ENCODE peak calls at places on chromosomes 3 and 15, in nine cellular contexts. One of them, this sample, is unnamed.

GRCh38 chr3:69379661-69380060 is 6.2 kb downstream of the FRMD4B start:
- DNase-seq in SK-N-SH: no peak
- DNase-seq in RWPE1: no peak
- DNase-seq in choroid plexus epithelial cell: no peak
- DNase-seq in neural crest cell: no peak
- DNase-seq in Panc1: no peak
- DNase-seq in GM10248: no peak
- DNase-seq in foreskin fibroblast: no peak
- DNase-seq in progenitor cell of endocrine pancreas: no peak
- DNase-seq in this sample: no peak

GRCh38 chr3:63385629-63386028 is 107.5 kb downstream of the SYNPR start:
- DNase-seq in neural crest cell: no peak
- DNase-seq in Panc1: no peak
- DNase-seq in RWPE1: no peak
- DNase-seq in foreskin fibroblast: no peak
- DNase-seq in GM10248: no peak
- DNase-seq in progenitor cell of endocrine pancreas: no peak
- DNase-seq in SK-N-SH: no peak
- DNase-seq in choroid plexus epithelial cell: no peak
- DNase-seq in this sample: no peak

GRCh38 chr3:150090006-150090405 is 119.3 kb upstream of the PFN2 start:
- DNase-seq in neural crest cell: no peak
- DNase-seq in foreskin fibroblast: no peak
- DNase-seq in Panc1: no peak
- DNase-seq in SK-N-SH: no peak
- DNase-seq in GM10248: no peak
- DNase-seq in RWPE1: no peak
- DNase-seq in choroid plexus epithelial cell: no peak
- DNase-seq in progenitor cell of endocrine pancreas: no peak
- DNase-seq in this sample: no peak

GRCh38 chr3:55091381-55092225 is 163.7 kb upstream of the LRTM1 start:
- DNase-seq in choroid plexus epithelial cell: no peak
- DNase-seq in neural crest cell: no peak
- DNase-seq in foreskin fibroblast: peak; percentile 38
- DNase-seq in Panc1: no peak
- DNase-seq in RWPE1: no peak
- DNase-seq in progenitor cell of endocrine pancreas: no peak
- DNase-seq in SK-N-SH: no peak
- DNase-seq in GM10248: no peak
- DNase-seq in this sample: no peak

GRCh38 chr3:110576962-110577361 is 494.7 kb upstream of the NECTIN3 start:
- DNase-seq in foreskin fibroblast: peak; percentile 97
- DNase-seq in neural crest cell: no peak
- DNase-seq in RWPE1: peak; percentile 72
- DNase-seq in choroid plexus epithelial cell: peak; percentile 89
- DNase-seq in Panc1: no peak
- DNase-seq in GM10248: no peak
- DNase-seq in progenitor cell of endocrine pancreas: no peak
- DNase-seq in SK-N-SH: no peak
- DNase-seq in this sample: no peak

GRCh38 chr3:182105875-182106274 is 394.1 kb downstream of the SOX2 start:
- DNase-seq in GM10248: no peak
- DNase-seq in choroid plexus epithelial cell: no peak
- DNase-seq in neural crest cell: no peak
- DNase-seq in Panc1: no peak
- DNase-seq in RWPE1: peak; percentile 9
- DNase-seq in progenitor cell of endocrine pancreas: no peak
- DNase-seq in SK-N-SH: no peak
- DNase-seq in foreskin fibroblast: peak; percentile 2
- DNase-seq in this sample: no peak

GRCh38 chr15:78265752-78266224 is 1.4 kb downstream of the DNAJA4 start:
- DNase-seq in choroid plexus epithelial cell: peak; percentile 88
- DNase-seq in GM10248: no peak
- DNase-seq in neural crest cell: no peak
- DNase-seq in progenitor cell of endocrine pancreas: no peak
- DNase-seq in RWPE1: peak; percentile 57
- DNase-seq in SK-N-SH: no peak
- DNase-seq in foreskin fibroblast: no peak
- DNase-seq in Panc1: no peak
- DNase-seq in this sample: no peak

GRCh38 chr3:58200846-58201355 is 9.9 kb downstream of the DNASE1L3 start:
- DNase-seq in GM10248: no peak
- DNase-seq in SK-N-SH: no peak
- DNase-seq in foreskin fibroblast: no peak
- DNase-seq in Panc1: no peak
- DNase-seq in neural crest cell: no peak
- DNase-seq in choroid plexus epithelial cell: no peak
- DNase-seq in progenitor cell of endocrine pancreas: no peak
- DNase-seq in RWPE1: no peak
- DNase-seq in this sample: no peak

GRCh38 chr3:61802772-61803171 is 241.4 kb downstream of the PTPRG start:
- DNase-seq in neural crest cell: no peak
- DNase-seq in RWPE1: no peak
- DNase-seq in SK-N-SH: no peak
- DNase-seq in GM10248: no peak
- DNase-seq in Panc1: no peak
- DNase-seq in foreskin fibroblast: no peak
- DNase-seq in choroid plexus epithelial cell: no peak
- DNase-seq in progenitor cell of endocrine pancreas: no peak
- DNase-seq in this sample: no peak

GRCh38 chr3:170049146-170050000 is 11.6 kb downstream of the GPR160 start:
- DNase-seq in SK-N-SH: no peak
- DNase-seq in progenitor cell of endocrine pancreas: no peak
- DNase-seq in RWPE1: no peak
- DNase-seq in Panc1: no peak
- DNase-seq in foreskin fibroblast: no peak
- DNase-seq in choroid plexus epithelial cell: peak; percentile 38
- DNase-seq in neural crest cell: no peak
- DNase-seq in GM10248: no peak
- DNase-seq in this sample: peak; percentile 74

GRCh38 chr3:182969277-182969676 is 11.1 kb downstream of the DCUN1D1 start:
- DNase-seq in SK-N-SH: no peak
- DNase-seq in RWPE1: peak; percentile 34
- DNase-seq in progenitor cell of endocrine pancreas: no peak
- DNase-seq in foreskin fibroblast: peak; percentile 52
- DNase-seq in Panc1: no peak
- DNase-seq in GM10248: no peak
- DNase-seq in neural crest cell: no peak
- DNase-seq in choroid plexus epithelial cell: peak; percentile 85
- DNase-seq in this sample: no peak

GRCh38 chr3:49602877-49603411 is 48.7 kb downstream of the BSN start:
- DNase-seq in Panc1: no peak
- DNase-seq in RWPE1: peak; percentile 32
- DNase-seq in GM10248: no peak
- DNase-seq in neural crest cell: no peak
- DNase-seq in choroid plexus epithelial cell: no peak
- DNase-seq in SK-N-SH: no peak
- DNase-seq in progenitor cell of endocrine pancreas: no peak
- DNase-seq in foreskin fibroblast: no peak
- DNase-seq in this sample: no peak

GRCh38 chr3:143952569-143953069 is 19.0 kb upstream of the DIPK2A start:
- DNase-seq in SK-N-SH: no peak
- DNase-seq in RWPE1: no peak
- DNase-seq in choroid plexus epithelial cell: no peak
- DNase-seq in foreskin fibroblast: no peak
- DNase-seq in Panc1: no peak
- DNase-seq in GM10248: no peak
- DNase-seq in progenitor cell of endocrine pancreas: no peak
- DNase-seq in neural crest cell: no peak
- DNase-seq in this sample: no peak

GRCh38 chr3:58308728-58309127 is 2.4 kb downstream of the HTD2 start:
- DNase-seq in RWPE1: no peak
- DNase-seq in foreskin fibroblast: no peak
- DNase-seq in neural crest cell: no peak
- DNase-seq in choroid plexus epithelial cell: peak; percentile 44
- DNase-seq in GM10248: no peak
- DNase-seq in Panc1: no peak
- DNase-seq in SK-N-SH: no peak
- DNase-seq in progenitor cell of endocrine pancreas: no peak
- DNase-seq in this sample: no peak

GRCh38 chr3:78879516-78879860 is 888.3 kb downstream of the ROBO1 start:
- DNase-seq in neural crest cell: no peak
- DNase-seq in foreskin fibroblast: no peak
- DNase-seq in SK-N-SH: no peak
- DNase-seq in choroid plexus epithelial cell: peak; percentile 15
- DNase-seq in Panc1: no peak
- DNase-seq in RWPE1: no peak
- DNase-seq in GM10248: no peak
- DNase-seq in progenitor cell of endocrine pancreas: no peak
- DNase-seq in this sample: no peak

GRCh38 chr15:67076147-67076843 is 10.9 kb downstream of the SMAD3 start:
- DNase-seq in neural crest cell: no peak
- DNase-seq in Panc1: no peak
- DNase-seq in choroid plexus epithelial cell: peak; percentile 85
- DNase-seq in RWPE1: peak; percentile 80
- DNase-seq in foreskin fibroblast: peak; percentile 81
- DNase-seq in progenitor cell of endocrine pancreas: no peak
- DNase-seq in GM10248: peak; percentile 72
- DNase-seq in SK-N-SH: no peak
- DNase-seq in this sample: no peak

GRCh38 chr3:188179006-188179966 is 25.3 kb downstream of the LPP start:
- DNase-seq in progenitor cell of endocrine pancreas: no peak
- DNase-seq in GM10248: no peak
- DNase-seq in foreskin fibroblast: peak; percentile 73
- DNase-seq in Panc1: no peak
- DNase-seq in choroid plexus epithelial cell: peak; percentile 51
- DNase-seq in neural crest cell: no peak
- DNase-seq in RWPE1: no peak
- DNase-seq in SK-N-SH: no peak
- DNase-seq in this sample: no peak
- TF ChIP-seq CTCF in progenitor cell of endocrine pancreas: no peak
- TF ChIP-seq CTCF in GM10248: no peak
- TF ChIP-seq CTCF in foreskin fibroblast: no peak
- TF ChIP-seq CTCF in Panc1: no peak
- TF ChIP-seq CTCF in choroid plexus epithelial cell: peak; percentile 29
- TF ChIP-seq CTCF in neural crest cell: no peak
- TF ChIP-seq CTCF in RWPE1: no peak
- TF ChIP-seq CTCF in SK-N-SH: no peak
- TF ChIP-seq CTCF in this sample: no peak

DNA sequence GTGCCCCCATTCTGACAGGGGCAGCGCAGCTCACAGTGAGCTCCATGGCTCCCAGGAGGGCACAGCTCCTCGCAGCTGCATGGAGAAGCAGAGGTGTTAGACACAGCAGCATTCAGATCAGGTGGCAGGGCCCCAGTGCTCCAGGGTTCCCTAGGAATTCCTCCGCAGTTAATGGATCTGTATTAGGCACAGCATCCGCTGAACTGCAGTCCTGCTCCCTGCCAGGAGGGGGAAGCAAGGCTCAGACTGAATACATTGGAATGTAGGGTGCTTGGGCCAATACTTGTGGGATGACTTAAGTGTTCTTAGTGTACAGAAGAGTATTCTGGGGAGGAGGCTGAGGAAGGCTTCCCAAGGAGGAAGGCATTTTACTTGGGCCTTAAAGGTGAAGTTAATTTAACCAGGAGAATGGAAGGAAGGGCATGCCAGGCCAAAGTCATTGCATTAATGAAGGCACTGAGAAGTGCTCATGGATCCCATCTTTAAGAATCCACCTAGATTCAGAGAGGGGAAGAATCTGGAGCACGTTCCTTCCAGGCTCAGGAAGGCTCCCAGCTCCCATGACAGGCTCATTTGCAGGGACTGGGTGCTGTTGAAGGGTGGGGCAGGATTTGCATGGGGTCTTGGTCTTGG is 111.6 kb downstream of the RAB11A start:
- DNase-seq in GM10248: peak; percentile 65
- DNase-seq in SK-N-SH: peak; percentile 66
- DNase-seq in choroid plexus epithelial cell: peak; percentile 92
- DNase-seq in foreskin fibroblast: peak; percentile 62
- DNase-seq in progenitor cell of endocrine pancreas: peak; percentile 56
- DNase-seq in Panc1: peak; percentile 5
- DNase-seq in RWPE1: peak; percentile 84
- DNase-seq in neural crest cell: peak; percentile 40
- DNase-seq in this sample: peak; percentile 72
- TF ChIP-seq CTCF in GM10248: peak; percentile 56
- TF ChIP-seq CTCF in SK-N-SH: peak; percentile 67
- TF ChIP-seq CTCF in choroid plexus epithelial cell: peak; percentile 92
- TF ChIP-seq CTCF in foreskin fibroblast: peak; percentile 82
- TF ChIP-seq CTCF in progenitor cell of endocrine pancreas: peak; percentile 72
- TF ChIP-seq CTCF in Panc1: peak; percentile 84
- TF ChIP-seq CTCF in RWPE1: peak; percentile 45
- TF ChIP-seq CTCF in neural crest cell: peak; percentile 70
- TF ChIP-seq CTCF in this sample: peak; percentile 78

GRCh38 chr3:148629006-148629405 is 68.7 kb upstream of the AGTR1 start:
- DNase-seq in Panc1: no peak
- DNase-seq in choroid plexus epithelial cell: no peak
- DNase-seq in foreskin fibroblast: no peak
- DNase-seq in GM10248: no peak
- DNase-seq in neural crest cell: no peak
- DNase-seq in SK-N-SH: no peak
- DNase-seq in RWPE1: no peak
- DNase-seq in progenitor cell of endocrine pancreas: no peak
- DNase-seq in this sample: no peak

GRCh38 chr3:148625991-148626390 is 71.7 kb upstream of the AGTR1 start:
- DNase-seq in choroid plexus epithelial cell: no peak
- DNase-seq in foreskin fibroblast: no peak
- DNase-seq in SK-N-SH: no peak
- DNase-seq in progenitor cell of endocrine pancreas: no peak
- DNase-seq in RWPE1: no peak
- DNase-seq in GM10248: no peak
- DNase-seq in neural crest cell: no peak
- DNase-seq in Panc1: no peak
- DNase-seq in this sample: no peak

DNA sequence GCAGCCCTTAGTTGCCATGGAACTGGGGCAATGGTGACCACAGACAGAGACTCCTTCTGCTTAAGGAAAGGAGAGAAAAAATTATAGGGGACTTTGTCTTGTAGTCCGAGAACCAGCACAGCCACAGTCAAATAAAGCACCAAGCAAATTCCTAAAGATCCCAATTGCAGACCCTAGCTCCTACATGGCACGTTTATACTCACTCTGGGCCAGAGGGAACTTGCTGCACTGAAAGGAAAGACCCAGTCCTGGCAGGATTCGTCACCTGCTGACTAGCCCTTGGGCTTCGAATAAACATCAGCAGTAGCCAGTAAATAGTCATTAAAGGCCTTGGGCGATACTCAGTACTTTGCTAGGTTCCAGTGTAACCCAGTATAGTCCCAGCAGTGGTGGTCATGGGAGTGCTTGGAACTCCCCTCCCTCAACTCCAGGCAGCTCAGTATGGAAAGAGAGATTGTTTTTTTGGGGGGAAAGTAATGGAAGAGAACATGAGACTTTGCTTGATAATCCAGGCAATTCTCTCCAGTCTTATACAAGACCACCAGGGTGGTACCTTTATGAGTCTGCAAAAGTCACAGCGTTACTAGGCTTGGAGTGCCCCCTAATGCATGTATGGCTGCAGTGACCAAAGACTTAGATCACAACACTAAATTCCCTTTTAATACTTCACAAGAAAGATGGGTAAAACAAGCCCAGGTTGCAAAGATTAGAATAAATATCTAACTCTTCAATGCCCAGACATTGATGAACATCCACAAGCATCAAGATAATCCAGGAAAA is 66.4 kb upstream of the AGTR1 start:
- DNase-seq in Panc1: no peak
- DNase-seq in SK-N-SH: no peak
- DNase-seq in neural crest cell: no peak
- DNase-seq in choroid plexus epithelial cell: peak; percentile 46
- DNase-seq in RWPE1: no peak
- DNase-seq in GM10248: no peak
- DNase-seq in foreskin fibroblast: no peak
- DNase-seq in progenitor cell of endocrine pancreas: no peak
- DNase-seq in this sample: no peak
- TF ChIP-seq CTCF in Panc1: peak; percentile 35
- TF ChIP-seq CTCF in SK-N-SH: peak; percentile 34
- TF ChIP-seq CTCF in neural crest cell: peak; percentile 45
- TF ChIP-seq CTCF in choroid plexus epithelial cell: peak; percentile 63
- TF ChIP-seq CTCF in RWPE1: no peak
- TF ChIP-seq CTCF in GM10248: no peak
- TF ChIP-seq CTCF in foreskin fibroblast: peak; percentile 10
- TF ChIP-seq CTCF in progenitor cell of endocrine pancreas: peak; percentile 63
- TF ChIP-seq CTCF in this sample: no peak

GRCh38 chr3:153443961-153444360 is 281.9 kb downstream of the RAP2B start:
- DNase-seq in SK-N-SH: peak; percentile 2
- DNase-seq in foreskin fibroblast: no peak
- DNase-seq in RWPE1: no peak
- DNase-seq in GM10248: no peak
- DNase-seq in Panc1: no peak
- DNase-seq in choroid plexus epithelial cell: peak; percentile 37
- DNase-seq in neural crest cell: no peak
- DNase-seq in progenitor cell of endocrine pancreas: no peak
- DNase-seq in this sample: no peak
- TF ChIP-seq CTCF in SK-N-SH: peak; percentile 37
- TF ChIP-seq CTCF in foreskin fibroblast: no peak
- TF ChIP-seq CTCF in RWPE1: no peak
- TF ChIP-seq CTCF in GM10248: no peak
- TF ChIP-seq CTCF in Panc1: peak; percentile 40
- TF ChIP-seq CTCF in choroid plexus epithelial cell: peak; percentile 43
- TF ChIP-seq CTCF in neural crest cell: peak; percentile 27
- TF ChIP-seq CTCF in progenitor cell of endocrine pancreas: no peak
- TF ChIP-seq CTCF in this sample: no peak

This sample was measured in colonic mucosa.